ENCODE peak calls at places on chromosomes 6 and 20, in seven cellular contexts. Z, I, J, N, A, E and W are unnamed samples. For H3K36me3, the result is how much of the 10 kb centered on the place peaks cover.

GRCh38 chr6:73695619-73696421 is at the start of gene CD109:
- DNase-seq in Z (no peak), I (no peak), A (peak), N (peak), E (peak), J (no peak), W (peak)

GRCh38 chr6:28399370-28400121 is at the start of gene ZSCAN12:
- DNase-seq in A (peak), N (peak), E (no peak), Z (peak), I (peak), J (peak), W (peak)

GRCh38 chr6:123925360-123925759 is 121.7 kb downstream of the NKAIN2 start:
- DNase-seq in J (no peak), A (no peak), Z (no peak), I (peak), E (no peak), N (no peak), W (no peak)

GRCh38 chr6:137846772-137847313 is 20.2 kb upstream of the TNFAIP3 start:
- DNase-seq in E (no peak), N (no peak), J (no peak), I (no peak), A (peak), Z (no peak), W (peak)

GRCh38 chr6:38184780-38185080 is 365.2 kb downstream of the ZFAND3 start:
- DNase-seq in J (no peak), E (no peak), I (no peak), A (no peak), Z (no peak), N (no peak), W (no peak)

GRCh38 chr6:83069633-83070032 is 2.2 kb downstream of the DOP1A start:
- DNase-seq in A (no peak), N (no peak), Z (no peak), J (no peak), I (no peak), E (no peak), W (no peak)

GRCh38 chr20:35601021-35601973 is 14.3 kb upstream of the SPAG4 start:
- DNase-seq in N (peak), A (peak), I (no peak), Z (peak), E (no peak), J (no peak), W (peak)

GRCh38 chr20:25495189-25495824 is 87.8 kb downstream of the GINS1 start:
- DNase-seq in J (no peak), A (no peak), E (no peak), Z (no peak), I (no peak), N (no peak), W (no peak)

GRCh38 chr6:152441892-152442291 is 195.3 kb downstream of the SYNE1 start:
- DNase-seq in N (no peak), E (no peak), Z (no peak), A (no peak), J (no peak), I (no peak), W (no peak)

GRCh38 chr6:10309826-10310405 is 105.0 kb downstream of the TFAP2A start:
- DNase-seq in Z (peak), N (peak), A (no peak), J (no peak), I (no peak), E (no peak), W (no peak)

GRCh38 chr6:152094992-152095592 is 287.6 kb downstream of the ESR1 start:
- DNase-seq in Z (no peak), E (peak), I (no peak), N (no peak), A (peak), J (peak), W (peak)

GRCh38 chr6:102984360-102984759 is 1590.9 kb downstream of the GRIK2 start:
- DNase-seq in E (no peak), N (no peak), I (no peak), Z (no peak), J (no peak), A (no peak), W (no peak)

GRCh38 chr6:170202416-170203135 is 88.3 kb downstream of the DLL1 start:
- DNase-seq in J (no peak), E (no peak), I (no peak), N (no peak), Z (no peak), A (no peak), W (no peak)

GRCh38 chr20:37530696-37531095 is 3.0 kb upstream of the BLCAP start:
- DNase-seq in J (no peak), Z (no peak), I (no peak), A (no peak), E (no peak), N (no peak), W (no peak)

GRCh38 chr6:44473870-44474631 is 86.5 kb downstream of the CDC5L start:
- DNase-seq in E (no peak), J (no peak), A (no peak), Z (no peak), N (no peak), I (no peak), W (no peak)

GRCh38 chr6:31729979-31730630 is 1.0 kb upstream of the DDAH2 start:
- DNase-seq in N (peak), J (peak), Z (peak), A (peak), I (no peak), E (peak), W (peak)

GRCh38 chr6:72245565-72245964 is 359.2 kb downstream of the RIMS1 start:
- DNase-seq in J (no peak), N (peak), E (peak), I (no peak), Z (no peak), A (no peak), W (no peak)

GRCh38 chr20:62519826-62520225 is 44.0 kb upstream of the GATA5 start:
- DNase-seq in A (no peak), J (no peak), Z (no peak), N (no peak), I (no peak), E (no peak), W (no peak)

GRCh38 chr6:89146748-89147715 is 1.2 kb downstream of the PM20D2 start:
- DNase-seq in E (peak), I (no peak), Z (peak), J (no peak), N (peak), A (no peak), W (no peak)
- H3K27ac ChIP-seq in E (peak), I (peak), Z (peak), J (peak), N (no peak), A (peak), W (peak)

GRCh38 chr20:834151-834747 is 734 bp downstream of the FAM110A start:
- DNase-seq in J (no peak), E (peak), N (peak), A (no peak), I (no peak), Z (no peak), W (no peak)

GRCh38 chr20:836188-836587 is 2.7 kb downstream of the FAM110A start:
- DNase-seq in E (no peak), I (no peak), J (no peak), N (no peak), A (no peak), Z (no peak), W (no peak)

GRCh38 chr20:833450-834150 is at the start of gene FAM110A:
- DNase-seq in I (peak), N (peak), J (peak), E (peak), Z (peak), A (peak), W (peak)

GRCh38 chr20:833121-833449 is 430 bp upstream of the FAM110A start:
- DNase-seq in A (no peak), Z (no peak), E (peak), I (no peak), N (no peak), J (no peak), W (no peak)

GRCh38 chr20:835220-836045 is 1.9 kb downstream of the FAM110A start:
- DNase-seq in Z (no peak), J (no peak), A (peak), E (no peak), I (no peak), N (no peak), W (no peak)
- TF ChIP-seq CTCF in Z (no peak), J (no peak), A (no peak), E (no peak), I (peak), N (no peak), W (no peak)

DNA sequence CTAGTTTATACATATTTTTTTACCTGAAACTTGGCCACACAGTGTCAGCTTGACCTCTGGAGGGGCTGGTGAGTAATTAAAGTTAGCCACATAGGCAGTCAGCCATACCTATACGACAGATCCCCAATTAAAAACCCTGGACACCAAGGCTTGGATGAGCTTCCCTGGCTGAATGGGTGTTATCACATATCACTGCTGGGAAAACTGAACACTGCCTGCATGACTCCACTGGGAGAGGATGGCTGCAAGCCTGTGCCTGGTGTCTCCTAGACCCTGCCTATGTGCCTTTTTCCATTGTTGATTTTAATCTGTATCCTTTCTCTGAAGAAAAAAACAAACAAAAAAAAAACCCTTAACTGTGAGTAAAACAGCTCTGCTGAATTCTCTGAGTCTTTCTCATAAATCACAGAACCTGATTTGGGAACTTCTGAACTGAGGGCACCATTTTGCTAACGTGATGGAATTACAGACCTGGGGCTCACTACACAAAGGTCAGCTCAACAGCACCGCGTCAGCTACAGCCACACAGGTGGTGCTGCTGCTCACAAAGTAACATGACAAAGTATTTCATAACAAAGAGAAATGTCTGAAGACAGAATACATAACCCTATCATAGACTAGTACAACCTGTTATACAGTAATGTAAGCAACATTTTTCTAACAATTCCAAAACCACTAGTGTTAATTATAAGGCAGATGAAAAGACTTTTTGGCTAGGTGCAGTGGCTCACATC is 97.0 kb downstream of the SLC23A2 start:
- DNase-seq in J (no peak), A (no peak), N (no peak), Z (no peak), I (no peak), E (peak), W (no peak)
- H3K36me3 ChIP-seq in J (under half), A (under half), N (under half), Z (under half), I (under half), E (under half), W (under half)

DNA sequence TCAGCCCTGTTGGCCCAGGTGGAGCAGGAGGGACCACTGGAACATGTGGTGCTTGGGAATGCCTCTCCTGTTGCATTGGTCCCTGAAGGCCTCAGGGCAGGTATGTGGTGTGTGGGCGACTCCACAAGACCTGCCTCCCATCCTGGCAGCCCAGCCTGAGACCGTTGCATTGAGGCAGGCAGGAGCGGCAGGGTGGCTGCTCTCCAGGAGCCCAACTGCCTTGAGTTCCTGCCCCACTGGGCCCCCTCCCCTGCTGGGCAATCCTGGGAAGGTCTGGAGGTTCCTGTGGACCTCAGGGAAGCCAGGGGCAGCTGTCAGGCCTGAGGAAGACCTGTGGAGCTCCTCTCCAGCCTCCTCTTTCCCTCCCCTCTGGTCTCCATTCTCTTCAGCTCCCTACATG is 19.8 kb downstream of the MAVS start:
- DNase-seq in A (no peak), N (no peak), J (no peak), Z (no peak), E (no peak), I (no peak), W (no peak)
- H3K27ac ChIP-seq in A (no peak), N (no peak), J (no peak), Z (no peak), E (no peak), I (no peak), W (no peak)

GRCh38 chr6:34982424-34982852 is 93.4 kb downstream of the ANKS1A start:
- DNase-seq in I (no peak), J (no peak), Z (no peak), E (peak), N (peak), A (no peak), W (no peak)
- TF ChIP-seq CTCF in I (peak), J (no peak), Z (peak), E (peak), N (peak), A (peak), W (peak)

GRCh38 chr20:34083137-34083536 is 28.9 kb downstream of the EIF2S2 start:
- DNase-seq in I (no peak), A (peak), E (peak), Z (no peak), N (no peak), J (peak), W (peak)

GRCh38 chr20:34083781-34084180 is 28.3 kb downstream of the EIF2S2 start:
- DNase-seq in I (no peak), Z (no peak), E (no peak), A (no peak), J (no peak), N (no peak), W (no peak)

GRCh38 chr20:34082232-34082887 is 29.7 kb downstream of the EIF2S2 start:
- DNase-seq in J (no peak), A (no peak), Z (no peak), N (no peak), E (no peak), I (no peak), W (no peak)

GRCh38 chr20:34085544-34086040 is 26.5 kb downstream of the EIF2S2 start:
- DNase-seq in I (no peak), A (no peak), J (no peak), N (no peak), Z (no peak), E (no peak), W (no peak)

GRCh38 chr20:34084227-34084923 is 27.7 kb downstream of the EIF2S2 start:
- DNase-seq in Z (no peak), E (no peak), J (no peak), I (no peak), A (no peak), N (no peak), W (no peak)
- H3K36me3 ChIP-seq in Z (under half), E (half or more), J (half or more), I (under half), A (under half), N (under half), W (half or more)

GRCh38 chr6:126480268-126480667 is 140.4 kb downstream of the CENPW start:
- DNase-seq in Z (no peak), I (no peak), A (no peak), E (no peak), N (no peak), J (no peak), W (no peak)
- H3K27ac ChIP-seq in Z (no peak), I (no peak), A (no peak), E (no peak), N (no peak), J (no peak), W (no peak)